ENCODE peak calls at places on chromosomes 12 and 14, in five cellular contexts. A is natural killer cell, V is lower lobe of right lung, M is nephron progenitor cell, I is mucosa of descending colon. Z is an unnamed sample.

GRCh38 chr12:45343269-45344051 is 127.6 kb downstream of the ANO6 start:
- DNase-seq in V (no peak), M (no peak), A (no peak), I (no peak), Z (no peak)

GRCh38 chr12:11884661-11885060 is 186.1 kb upstream of the BCL2L14 start:
- DNase-seq in V (no peak), M (no peak), I (no peak), A (no peak), Z (peak; percentile 89)

GRCh38 chr12:54215990-54216579 is 27.3 kb upstream of the SMUG1 start:
- DNase-seq in M (no peak), V (peak; percentile 58), A (no peak), I (peak; percentile 46), Z (no peak)

GRCh38 chr12:118103601-118104382 is at the start of gene VSIG10:
- DNase-seq in V (peak; percentile 84), A (no peak), M (peak; percentile 70), I (peak; percentile 91), Z (no peak)

GRCh38 chr14:80564051-80564450 is 352.7 kb upstream of the DIO2 start:
- DNase-seq in I (no peak), V (no peak), A (no peak), M (no peak), Z (no peak)

GRCh38 chr12:46218509-46219095 is 50.2 kb downstream of the SLC38A1 start:
- DNase-seq in M (no peak), A (no peak), I (peak; percentile 39), V (no peak), Z (no peak)

GRCh38 chr12:47909839-47910465 is 5.2 kb upstream of the VDR start:
- DNase-seq in I (no peak), A (no peak), M (no peak), V (no peak), Z (no peak)

GRCh38 chr14:101506211-101506920 is 54.9 kb upstream of the DIO3 start:
- DNase-seq in M (no peak), V (peak; percentile 30), I (peak; percentile 13), A (no peak), Z (peak; percentile 39)

GRCh38 chr12:50276912-50277671 is 6.2 kb downstream of the LIMA1 start:
- DNase-seq in V (no peak), A (no peak), M (no peak), I (no peak), Z (no peak)

GRCh38 chr12:53365245-53365904 is 14.6 kb upstream of the SP1 start:
- DNase-seq in V (no peak), M (no peak), A (no peak), I (no peak), Z (peak; percentile 50)

GRCh38 chr14:24679248-24680085 is 45.5 kb upstream of the GZMB start:
- DNase-seq in V (no peak), A (peak; percentile 31), M (no peak), I (no peak), Z (no peak)
- TF ChIP-seq CTCF in V (no peak), A (peak; percentile 54), M (peak; percentile 6), I (no peak), Z (peak; percentile 75)

DNA sequence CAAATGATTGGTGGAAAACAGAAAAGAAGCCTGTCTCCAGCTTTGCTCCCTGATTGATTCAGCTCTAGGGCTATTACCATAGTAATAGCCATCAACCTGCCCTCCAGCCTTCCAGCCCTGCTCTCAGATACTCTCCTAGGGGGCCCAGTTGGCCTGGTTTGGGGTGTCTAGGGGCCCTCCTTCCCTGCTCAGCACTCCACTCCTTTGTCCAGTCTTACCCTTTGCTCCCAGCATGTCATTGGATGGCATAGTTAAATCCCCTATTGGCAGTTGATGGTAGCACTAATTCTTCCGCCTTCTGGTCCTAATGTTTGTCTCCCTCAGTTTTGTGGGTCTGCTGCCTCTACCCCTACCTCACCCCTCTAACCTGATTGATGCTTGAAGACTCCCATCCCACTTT is 175.4 kb upstream of the PELI2 start:
- DNase-seq in V (no peak), I (no peak), A (no peak), M (no peak), Z (no peak)
- TF ChIP-seq CTCF in V (no peak), I (no peak), A (no peak), M (no peak), Z (no peak)

DNA sequence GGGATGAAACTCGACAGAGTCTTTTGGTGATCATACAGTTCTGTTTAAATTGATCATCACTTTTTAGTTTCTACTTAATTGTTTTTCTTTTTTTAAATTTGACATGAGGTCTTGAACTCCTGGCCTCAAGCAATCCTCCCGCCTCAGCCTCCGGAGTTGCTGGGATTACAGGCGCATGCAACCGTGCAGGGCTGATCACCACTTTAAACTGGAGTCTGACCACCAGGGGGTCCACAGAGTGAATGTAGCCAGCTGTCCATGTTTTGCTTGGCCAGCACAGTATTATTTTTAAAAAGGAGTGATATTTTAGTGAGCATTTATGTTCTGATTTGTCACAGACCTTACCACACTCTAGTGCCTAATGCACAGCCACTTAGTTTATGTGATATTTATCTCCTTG is 10.7 kb downstream of the DAAM1 start:
- DNase-seq in I (no peak), A (no peak), V (no peak), M (no peak), Z (no peak)
- TF ChIP-seq CTCF in I (no peak), A (no peak), V (no peak), M (peak; percentile 15), Z (no peak)

GRCh38 chr12:77049767-77050353 is 15.5 kb downstream of the E2F7 start:
- DNase-seq in M (no peak), V (no peak), A (no peak), I (no peak), Z (no peak)

GRCh38 chr12:77042834-77043233 is 22.5 kb downstream of the E2F7 start:
- DNase-seq in V (no peak), I (no peak), M (no peak), A (no peak), Z (no peak)

GRCh38 chr12:77053259-77053658 is 12.1 kb downstream of the E2F7 start:
- DNase-seq in M (no peak), V (no peak), A (no peak), I (no peak), Z (no peak)

GRCh38 chr12:77045183-77045582 is 20.2 kb downstream of the E2F7 start:
- DNase-seq in M (no peak), V (no peak), A (no peak), I (no peak), Z (no peak)

DNA sequence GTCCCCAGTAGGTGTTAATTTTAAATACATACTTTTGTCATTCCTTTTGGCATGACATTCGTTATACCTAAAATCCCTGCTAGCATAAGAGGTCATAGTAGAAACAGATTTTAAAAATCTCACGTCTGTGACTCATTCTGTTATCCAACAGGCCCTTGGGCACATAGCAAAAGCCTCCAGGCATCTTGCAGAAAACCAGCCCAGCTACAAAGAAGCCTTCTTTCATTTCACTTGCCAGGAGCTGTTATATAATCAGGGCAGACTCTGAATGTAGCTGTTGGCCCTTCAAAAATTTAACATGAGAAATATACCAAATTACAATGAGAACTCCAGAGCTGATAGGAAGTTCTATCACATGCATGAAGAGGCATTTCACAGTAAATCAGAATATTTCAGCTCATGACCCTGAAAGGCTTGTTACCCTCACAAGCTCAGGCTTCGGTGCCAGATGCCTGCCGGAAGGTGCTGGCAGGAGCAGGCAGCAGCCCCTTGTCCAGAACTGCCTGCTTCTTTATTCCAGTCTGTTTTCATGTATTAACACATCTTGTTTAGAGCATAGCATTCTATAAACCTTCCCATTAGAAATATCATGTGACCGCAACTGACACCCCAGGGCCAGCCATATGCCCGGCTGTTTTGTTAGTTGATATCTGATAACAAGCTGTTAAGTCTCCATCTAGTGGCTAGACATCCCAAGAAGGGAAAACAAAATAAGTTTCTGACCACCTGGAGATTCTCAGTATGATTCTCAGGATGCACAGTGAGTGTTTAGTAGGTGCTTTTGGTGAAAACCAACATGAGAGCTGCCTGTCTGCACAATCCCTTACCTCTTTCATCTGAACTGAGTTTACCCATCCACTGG is 17.8 kb downstream of the E2F7 start:
- DNase-seq in V (no peak), M (no peak), A (no peak), I (no peak), Z (no peak)
- TF ChIP-seq CTCF in V (no peak), M (no peak), A (no peak), I (no peak), Z (no peak)

GRCh38 chr12:14417717-14418116 is 52.2 kb downstream of the ATF7IP start:
- DNase-seq in I (peak; percentile 50), V (peak; percentile 60), M (peak; percentile 54), A (peak; percentile 59), Z (peak; percentile 64)

GRCh38 chr12:14422516-14423230 is 57.2 kb downstream of the ATF7IP start:
- DNase-seq in V (no peak), I (no peak), A (no peak), M (no peak), Z (no peak)

GRCh38 chr12:14416658-14417057 is 51.2 kb downstream of the ATF7IP start:
- DNase-seq in M (no peak), V (no peak), I (no peak), A (no peak), Z (no peak)

GRCh38 chr12:14418526-14418925 is 53.0 kb downstream of the ATF7IP start:
- DNase-seq in I (no peak), V (no peak), A (no peak), M (no peak), Z (no peak)
- TF ChIP-seq CTCF in I (no peak), V (peak; percentile 26), A (peak; percentile 76), M (no peak), Z (peak; percentile 44)

GRCh38 chr12:102970780-102971179 is 13.3 kb downstream of the ASCL1 start:
- DNase-seq in V (no peak), I (no peak), A (no peak), M (no peak), Z (no peak)

GRCh38 chr12:102973583-102973982 is 16.1 kb downstream of the ASCL1 start:
- DNase-seq in M (no peak), A (no peak), I (no peak), V (no peak), Z (no peak)

GRCh38 chr12:102966200-102966941 is 8.9 kb downstream of the ASCL1 start:
- DNase-seq in I (no peak), V (no peak), M (no peak), A (no peak), Z (no peak)

GRCh38 chr12:102976609-102977280 is 19.3 kb downstream of the ASCL1 start:
- DNase-seq in I (no peak), V (no peak), A (no peak), M (no peak), Z (no peak)

DNA sequence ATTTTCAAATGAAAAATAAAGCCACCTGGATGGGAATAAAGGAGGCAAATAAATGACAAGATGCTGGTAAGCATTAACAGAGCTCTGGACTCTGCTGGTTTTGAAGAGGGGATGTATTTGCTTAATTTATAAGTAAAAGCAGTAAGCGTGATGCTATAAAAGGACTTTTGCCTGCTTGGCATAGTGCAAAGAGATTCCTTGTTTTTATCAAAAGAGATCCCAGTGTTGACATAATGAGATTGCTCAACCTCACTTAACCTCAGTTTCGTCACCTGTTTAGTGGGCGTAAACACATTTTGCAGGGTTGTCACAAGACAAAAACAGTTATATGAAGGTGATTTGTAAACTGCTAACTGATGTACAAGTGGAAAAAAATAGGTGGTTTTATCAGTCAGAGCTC is 13.8 kb downstream of the ASCL1 start:
- DNase-seq in M (no peak), A (no peak), I (no peak), V (no peak), Z (no peak)
- TF ChIP-seq CTCF in M (no peak), A (no peak), I (no peak), V (no peak), Z (no peak)

Z was measured in CD14-positive monocyte.